ENCODE peak calls at places on chromosome 18, in five cellular contexts. F is A549, H is NCI-H2029, E is nucleus accumbens, U is HuH-7.5. W is an unnamed sample.

GRCh38 chr18:31436825-31437224 is 10.7 kb upstream of the DSG3 start:
- DNase-seq in F (no peak), H (no peak), E (no peak), U (no peak), W (no peak)

GRCh38 chr18:60684843-60685513 is 312.4 kb upstream of the MC4R start:
- DNase-seq in F (no peak), H (peak), E (no peak), U (no peak), W (no peak)

GRCh38 chr18:63977040-63977439 is 7.2 kb downstream of the SERPINB8 start:
- DNase-seq in F (no peak), H (no peak), E (no peak), U (no peak), W (no peak)

GRCh38 chr18:62808116-62808515 is 92.8 kb downstream of the PHLPP1 start:
- DNase-seq in F (no peak), H (no peak), E (no peak), U (no peak), W (no peak)

GRCh38 chr18:13461488-13461887 is 242.9 kb downstream of the LDLRAD4 start:
- DNase-seq in F (no peak), H (no peak), E (no peak), U (no peak), W (no peak)

GRCh38 chr18:37238271-37238670 is 327.3 kb downstream of the CELF4 start:
- DNase-seq in F (no peak), H (no peak), E (no peak), U (no peak), W (no peak)

GRCh38 chr18:23401400-23402347 is 51.4 kb upstream of the RIOK3 start:
- DNase-seq in F (no peak), H (peak), E (no peak), U (peak), W (no peak)

GRCh38 chr18:877238-877637 is 27.4 kb upstream of the ADCYAP1 start:
- DNase-seq in F (no peak), H (no peak), E (no peak), U (no peak), W (no peak)

GRCh38 chr18:55309249-55309648 is 278.7 kb downstream of the TCF4 start:
- DNase-seq in F (no peak), H (no peak), E (no peak), U (no peak), W (no peak)

GRCh38 chr18:48203288-48203945 is 205.8 kb downstream of the ZBTB7C start:
- DNase-seq in F (no peak), H (no peak), E (no peak), U (no peak), W (no peak)

GRCh38 chr18:9839806-9840205 is 46.0 kb upstream of the TXNDC2 start:
- DNase-seq in F (no peak), H (no peak), E (no peak), U (no peak), W (no peak)